ENCODE peak calls at places on chromosomes 16 and 17, in six cellular contexts. H is fibroblast of pulmonary artery, R is psoas muscle, W is Panc1, Y is Peyer's patch, X is lower leg skin. E is an unnamed sample.
A peak's percentile ranks its signal among the peaks of the same experiment; 100 is the strongest.

GRCh38 chr17:78862073-78863023 is 21.7 kb upstream of the USP36 start:
- DNase-seq in R (peak; percentile 84), X (peak; percentile 92), W (peak; percentile 81), H (peak; percentile 95), Y (peak; percentile 83), E (peak; percentile 99)

GRCh38 chr16:23119570-23119969 is 29.7 kb downstream of the USP31 start:
- DNase-seq in W (no peak), X (no peak), R (no peak), Y (no peak), H (peak; percentile 74), E (peak; percentile 37)

GRCh38 chr16:73743665-73744496 is 552.7 kb upstream of the PSMD7 start:
- DNase-seq in H (no peak), Y (no peak), W (no peak), R (no peak), X (no peak), E (no peak)

GRCh38 chr16:72856797-72857196 is 191.1 kb downstream of the ZFHX3 start:
- DNase-seq in H (peak; percentile 41), R (no peak), X (no peak), Y (peak; percentile 38), W (no peak), E (no peak)

GRCh38 chr17:17690156-17690737 is 9.0 kb downstream of the RAI1 start:
- DNase-seq in H (no peak), X (no peak), W (no peak), R (no peak), Y (no peak), E (no peak)

GRCh38 chr16:10168258-10168657 is 14.0 kb downstream of the GRIN2A start:
- DNase-seq in R (no peak), H (no peak), X (no peak), W (peak; percentile 55), Y (no peak), E (peak; percentile 80)

GRCh38 chr17:55742272-55743102 is 8.4 kb upstream of the PCTP start:
- DNase-seq in W (no peak), H (no peak), X (no peak), R (no peak), Y (no peak), E (no peak)

GRCh38 chr16:2092866-2093265 is 42.8 kb downstream of the PKD1 start:
- DNase-seq in R (no peak), W (no peak), Y (no peak), X (no peak), H (no peak), E (no peak)

GRCh38 chr16:31853300-31853699 is 20.3 kb upstream of the ZNF267 start:
- DNase-seq in W (no peak), H (no peak), X (no peak), Y (no peak), R (no peak), E (no peak)

GRCh38 chr16:1163567-1164055 is 10.7 kb downstream of the CACNA1H start:
- DNase-seq in X (no peak), Y (no peak), H (no peak), R (no peak), W (no peak), E (peak; percentile 39)

GRCh38 chr16:15641753-15642556 is 999 bp downstream of the MARF1 start:
- DNase-seq in R (no peak), X (no peak), Y (no peak), H (no peak), W (no peak), E (no peak)

GRCh38 chr16:15643453-15644305 is 725 bp upstream of the MARF1 start:
- DNase-seq in R (no peak), H (peak; percentile 72), X (peak; percentile 27), W (peak; percentile 67), Y (peak; percentile 61), E (peak; percentile 79)

GRCh38 chr16:15642557-15643452 is at the start of gene MARF1:
- DNase-seq in R (peak; percentile 99), H (peak; percentile 95), W (no peak), Y (peak; percentile 99), X (peak; percentile 97), E (peak; percentile 96)

GRCh38 chr16:15639061-15639568 is 3.8 kb downstream of the MARF1 start:
- DNase-seq in X (no peak), Y (peak; percentile 65), R (no peak), H (no peak), W (no peak), E (no peak)

GRCh38 chr16:15640966-15641365 is 2.0 kb downstream of the MARF1 start:
- DNase-seq in W (no peak), H (no peak), Y (no peak), X (no peak), R (no peak), E (no peak)
- H3K4me3 ChIP-seq in W (no peak overlapping the region), H (no peak overlapping the region), Y (peak overlapping the region; percentile 13), X (no peak overlapping the region), R (peak overlapping the region; percentile 87), E (no peak overlapping the region)

GRCh38 chr16:79597775-79598174 is 2.8 kb downstream of the MAF start:
- DNase-seq in X (no peak), R (no peak), Y (no peak), H (no peak), W (no peak), E (no peak)

GRCh38 chr16:79595261-79595660 is 5.3 kb downstream of the MAF start:
- DNase-seq in H (no peak), R (no peak), Y (no peak), W (no peak), X (no peak), E (no peak)

GRCh38 chr16:79598341-79599181 is 2.0 kb downstream of the MAF start:
- DNase-seq in W (no peak), Y (peak; percentile 70), R (peak; percentile 67), X (peak; percentile 43), H (peak; percentile 23), E (peak; percentile 52)

GRCh38 chr16:79595916-79596450 is 4.6 kb downstream of the MAF start:
- DNase-seq in W (no peak), X (no peak), Y (no peak), H (no peak), R (no peak), E (no peak)

GRCh38 chr16:79597277-79597676 is 3.3 kb downstream of the MAF start:
- DNase-seq in R (no peak), Y (no peak), W (no peak), X (no peak), H (no peak), E (no peak)
- TF ChIP-seq CTCF in R (no peak), Y (no peak), W (no peak), X (no peak), H (no peak), E (no peak)

DNA sequence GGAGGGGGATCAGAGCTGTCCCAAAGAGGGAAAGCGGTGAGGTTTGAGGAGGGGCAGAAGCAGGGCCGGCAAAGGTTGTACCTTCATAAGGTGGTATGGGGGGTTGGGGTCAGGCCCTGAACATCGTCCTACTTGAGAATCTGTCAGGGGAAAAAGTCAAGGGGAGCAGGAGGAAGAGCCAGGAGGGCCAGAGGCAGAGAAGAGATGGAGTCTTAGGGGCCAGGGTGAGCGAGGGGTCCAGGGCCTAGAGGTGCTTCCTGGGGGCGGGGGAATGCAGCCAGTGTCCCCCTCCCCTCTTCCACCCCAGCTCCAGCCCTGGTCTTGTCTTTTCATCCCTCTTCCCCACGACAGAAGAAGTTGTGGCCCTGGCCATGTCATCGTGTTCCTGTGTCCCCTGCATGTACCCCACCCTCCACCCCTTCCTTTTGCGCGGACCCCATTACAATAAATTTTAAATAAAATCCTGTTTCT is 1.3 kb upstream of the PRRT2 start:
- DNase-seq in R (no peak), H (no peak), X (no peak), W (no peak), Y (no peak), E (no peak)
- H3K4me3 ChIP-seq in R (peak overlapping the region; percentile 74), H (no peak overlapping the region), X (no peak overlapping the region), W (peak overlapping the region; percentile 89), Y (peak overlapping the region; percentile 51), E (peak overlapping the region; percentile 61)

DNA sequence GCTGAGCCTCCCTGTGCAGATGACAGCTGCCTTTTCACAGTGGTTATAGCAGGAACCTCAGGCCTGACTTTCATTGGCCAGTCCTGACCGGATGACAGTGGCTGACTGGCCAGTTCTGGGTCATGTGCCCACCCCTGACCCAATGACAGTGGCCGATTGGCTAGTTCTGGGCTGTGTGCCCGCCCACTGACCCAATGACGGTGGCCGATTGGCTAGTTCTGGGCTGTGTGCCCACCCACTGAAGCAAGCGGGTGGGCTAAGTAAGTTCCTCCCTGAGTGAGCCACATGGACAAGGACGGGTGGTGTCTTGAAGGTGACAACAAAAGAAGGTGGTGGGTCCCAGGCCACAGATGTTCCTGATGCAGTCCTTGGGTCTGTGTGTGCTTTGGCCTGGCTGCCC is 9.5 kb downstream of the DEF8 start:
- DNase-seq in H (peak; percentile 23), W (no peak), Y (no peak), X (peak; percentile 46), R (no peak), E (peak; percentile 7)
- TF ChIP-seq CTCF in H (no peak), W (no peak), Y (no peak), X (no peak), R (no peak), E (no peak)

GRCh38 chr17:80649200-80649644 is 104.6 kb downstream of the RPTOR start:
- DNase-seq in R (peak; percentile 74), H (no peak), Y (no peak), W (no peak), X (no peak), E (no peak)
- H3K4me3 ChIP-seq in R (no peak overlapping the region), H (no peak overlapping the region), Y (no peak overlapping the region), W (no peak overlapping the region), X (no peak overlapping the region), E (no peak overlapping the region)

GRCh38 chr17:6430769-6431168 is 4.2 kb downstream of the AIPL1 start:
- DNase-seq in X (no peak), H (no peak), W (no peak), R (no peak), Y (no peak), E (no peak)
- TF ChIP-seq CTCF in X (no peak), H (peak; percentile 35), W (peak; percentile 45), R (peak; percentile 12), Y (peak; percentile 5), E (peak; percentile 46)

DNA sequence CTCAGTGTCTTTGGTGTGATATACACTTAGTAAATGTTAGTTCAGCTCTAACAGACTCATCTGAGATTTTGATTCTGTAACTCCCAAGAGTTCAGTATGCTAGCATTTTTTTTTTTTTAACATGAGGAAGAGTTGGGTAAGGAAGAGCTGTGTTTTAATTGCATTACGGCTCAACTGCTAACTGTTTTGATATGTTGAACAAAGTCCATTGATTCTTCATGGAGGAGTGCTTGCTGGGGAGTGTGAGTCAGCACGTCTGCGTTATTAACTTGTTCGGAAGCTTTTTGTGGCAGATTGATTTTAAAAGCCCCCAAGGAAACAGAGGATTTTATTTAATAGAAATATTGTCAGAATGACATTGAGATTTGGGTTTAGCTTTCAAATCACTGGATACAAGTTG is 45.8 kb downstream of the PITPNC1 start:
- DNase-seq in X (no peak), W (no peak), Y (peak; percentile 58), R (no peak), H (no peak), E (peak; percentile 62)
- H3K4me3 ChIP-seq in X (no peak overlapping the region), W (no peak overlapping the region), Y (no peak overlapping the region), R (no peak overlapping the region), H (no peak overlapping the region), E (no peak overlapping the region)